ENCODE peak calls at places on chromosomes 4 and X, in ten cellular contexts. D is CD8-positive, alpha-beta T cell; Y is GM23338; U is body of pancreas; L is breast epithelium; B is pancreas; X is fibroblast of lung; P is IMR-90; W is ovary; S is H9. K is an unnamed sample. For H3K4me1, the result is how much of the 10 kb centered on the place peaks cover.

GRCh38 chr4:75800972-75801371 is 76.6 kb downstream of the USO1 start:
- DNase-seq in D (no peak), Y (no peak), U (no peak), L (no peak), B (no peak), X (no peak), P (peak), W (no peak), S (no peak), K (no peak)

GRCh38 chr4:101393256-101393655 is 45.9 kb upstream of the PPP3CA start:
- DNase-seq in D (no peak), Y (no peak), U (no peak), L (no peak), B (no peak), X (peak), P (peak), W (no peak), S (no peak), K (no peak)

GRCh38 chr4:15936495-15936894 is 2.0 kb downstream of the FGFBP1 start:
- DNase-seq in D (no peak), Y (no peak), U (no peak), L (no peak), B (no peak), X (no peak), P (no peak), W (no peak), S (no peak), K (no peak)

GRCh38 chr4:161189286-161190134 is 974.3 kb downstream of the FSTL5 start:
- DNase-seq in D (no peak), Y (peak), U (no peak), L (no peak), B (no peak), X (peak), P (no peak), W (no peak), S (no peak), K (no peak)

GRCh38 chr4:5757954-5758353 is 47.0 kb downstream of the EVC start:
- DNase-seq in D (no peak), Y (no peak), U (no peak), L (no peak), B (no peak), X (no peak), P (no peak), W (no peak), S (no peak), K (no peak)

GRCh38 chrX:34826964-34827363 is 115.6 kb upstream of the FAM47B start:
- DNase-seq in D (no peak), Y (no peak), U (no peak), L (no peak), B (no peak), X (no peak), P (no peak), W (no peak), S (no peak), K (no peak)

GRCh38 chr4:147336252-147336651 is 144.6 kb upstream of the EDNRA start:
- DNase-seq in D (no peak), Y (no peak), U (no peak), L (no peak), B (no peak), X (peak), P (no peak), W (no peak), S (no peak), K (no peak)

GRCh38 chrX:130631011-130631410 is 229.2 kb downstream of the RBMX2 start:
- DNase-seq in D (no peak), Y (no peak), U (no peak), L (no peak), B (no peak), X (no peak), P (no peak), W (no peak), S (no peak), K (no peak)

GRCh38 chr4:175394213-175394612 is 417.9 kb downstream of the GPM6A start:
- DNase-seq in D (no peak), Y (no peak), U (no peak), L (no peak), B (no peak), X (no peak), P (no peak), W (no peak), S (no peak), K (no peak)

GRCh38 chr4:186159613-186160012 is 31.8 kb upstream of the CYP4V2 start:
- DNase-seq in D (no peak), Y (peak), U (no peak), L (no peak), B (no peak), X (no peak), P (no peak), W (no peak), S (no peak), K (no peak)

GRCh38 chr4:8199594-8200301 is 658 bp downstream of the SH3TC1 start:
- DNase-seq in D (peak), Y (no peak), U (peak), L (no peak), B (peak), X (no peak), P (no peak), W (no peak), S (no peak), K (no peak)

GRCh38 chr4:154368060-154368459 is 123.5 kb downstream of the DCHS2 start:
- DNase-seq in D (no peak), Y (no peak), U (no peak), L (no peak), B (no peak), X (no peak), P (no peak), W (no peak), S (no peak), K (no peak)

GRCh38 chr4:1208266-1208961 is 36.0 kb upstream of the SPON2 start:
- DNase-seq in D (peak), Y (peak), U (peak), L (no peak), B (peak), X (no peak), P (no peak), W (peak), S (no peak), K (no peak)

GRCh38 chr4:159705334-159705733 is 602.5 kb downstream of the RAPGEF2 start:
- DNase-seq in D (no peak), Y (no peak), U (no peak), L (no peak), B (no peak), X (no peak), P (no peak), W (no peak), S (no peak), K (no peak)

GRCh38 chr4:19748470-19748869 is 503.2 kb upstream of the SLIT2 start:
- DNase-seq in D (no peak), Y (no peak), U (peak), L (no peak), B (no peak), X (peak), P (peak), W (peak), S (no peak), K (no peak)

GRCh38 chr4:42361475-42361874 is 35.8 kb upstream of the SHISA3 start:
- DNase-seq in D (no peak), Y (no peak), U (no peak), L (no peak), B (no peak), X (no peak), P (no peak), W (no peak), S (no peak), K (no peak)

GRCh38 chrX:11533211-11533651 is 132.5 kb downstream of the ARHGAP6 start:
- DNase-seq in D (no peak), Y (peak), U (no peak), L (no peak), B (no peak), X (peak), P (peak), W (no peak), S (no peak), K (no peak)

GRCh38 chr4:177251237-177251636 is 58.4 kb upstream of the NEIL3 start:
- DNase-seq in D (no peak), Y (no peak), U (no peak), L (no peak), B (no peak), X (no peak), P (no peak), W (no peak), S (no peak), K (no peak)

GRCh38 chr4:79395883-79396282 is 12.1 kb downstream of the GK2 start:
- DNase-seq in D (no peak), Y (no peak), U (no peak), L (no peak), B (no peak), X (no peak), P (no peak), W (no peak), S (no peak), K (no peak)

GRCh38 chr4:55125087-55125721 is at the start of gene KDR:
- DNase-seq in D (no peak), Y (peak), U (peak), L (no peak), B (no peak), X (peak), P (no peak), W (peak), S (peak), K (peak)

GRCh38 chrX:17738002-17738713 is 865 bp downstream of the SCML1 start:
- DNase-seq in D (peak), Y (peak), U (peak), L (peak), B (peak), X (peak), P (peak), W (peak), S (peak), K (peak)

GRCh38 chr4:2084316-2084715 is 25.2 kb downstream of the NAT8L start:
- DNase-seq in D (no peak), Y (no peak), U (no peak), L (peak), B (no peak), X (no peak), P (peak), W (peak), S (no peak), K (peak)

GRCh38 chrX:101241531-101241930 is 21.9 kb downstream of the DRP2 start:
- DNase-seq in D (no peak), Y (no peak), U (no peak), L (no peak), B (no peak), X (no peak), P (no peak), W (no peak), S (no peak), K (no peak)

GRCh38 chr4:81227968-81228367 is 12.9 kb upstream of the PRKG2 start:
- DNase-seq in D (no peak), Y (peak), U (no peak), L (no peak), B (no peak), X (no peak), P (no peak), W (no peak), S (peak), K (no peak)

GRCh38 chr4:40613456-40613855 is 16.2 kb downstream of the RBM47 start:
- DNase-seq in D (no peak), Y (no peak), U (no peak), L (no peak), B (no peak), X (peak), P (peak), W (no peak), S (no peak), K (no peak)

GRCh38 chrX:499870-500364 is 113.2 kb upstream of the PPP2R3B start:
- DNase-seq in D (no peak), Y (peak), U (no peak), L (no peak), B (no peak), X (no peak), P (no peak), W (no peak), S (peak), K (peak)

GRCh38 chrX:55056820-55057690 is 17.8 kb upstream of the PAGE2B start:
- DNase-seq in D (peak), Y (no peak), U (no peak), L (no peak), B (no peak), X (peak), P (peak), W (no peak), S (no peak), K (no peak)

GRCh38 chr4:126582737-126583136 is 1050.0 kb upstream of the INTU start:
- DNase-seq in D (no peak), Y (peak), U (no peak), L (no peak), B (peak), X (no peak), P (peak), W (no peak), S (peak), K (peak)

GRCh38 chrX:150007356-150007755 is 69.1 kb upstream of the EOLA2 start:
- DNase-seq in D (no peak), Y (no peak), U (no peak), L (no peak), B (no peak), X (no peak), P (no peak), W (no peak), S (no peak), K (no peak)

GRCh38 chr4:65126200-65126599 is 544.1 kb downstream of the EPHA5 start:
- DNase-seq in D (no peak), Y (no peak), U (no peak), L (no peak), B (no peak), X (no peak), P (no peak), W (no peak), S (no peak), K (no peak)

GRCh38 chrX:148282504-148282903 is 217.9 kb upstream of the AFF2 start:
- DNase-seq in D (no peak), Y (no peak), U (no peak), L (no peak), B (no peak), X (no peak), P (no peak), W (no peak), S (no peak), K (no peak)

GRCh38 chr4:12118651-12119213 is 690.0 kb upstream of the HS3ST1 start:
- DNase-seq in D (no peak), Y (no peak), U (no peak), L (no peak), B (no peak), X (peak), P (no peak), W (no peak), S (no peak), K (no peak)

GRCh38 chr4:16579866-16580265 is 318.6 kb downstream of the LDB2 start:
- DNase-seq in D (no peak), Y (no peak), U (no peak), L (no peak), B (no peak), X (peak), P (peak), W (no peak), S (no peak), K (no peak)

GRCh38 chr4:183766140-183766539 is 107.0 kb downstream of the TRAPPC11 start:
- DNase-seq in D (no peak), Y (no peak), U (no peak), L (no peak), B (no peak), X (no peak), P (no peak), W (no peak), S (no peak), K (no peak)

GRCh38 chr4:169988252-169988651 is 37.9 kb downstream of the MFAP3L start:
- DNase-seq in D (no peak), Y (no peak), U (no peak), L (no peak), B (no peak), X (peak), P (no peak), W (no peak), S (no peak), K (no peak)

GRCh38 chr4:98833384-98833783 is 95.5 kb downstream of the EIF4E start:
- DNase-seq in D (no peak), Y (no peak), U (no peak), L (no peak), B (no peak), X (no peak), P (no peak), W (no peak), S (no peak), K (no peak)

DNA sequence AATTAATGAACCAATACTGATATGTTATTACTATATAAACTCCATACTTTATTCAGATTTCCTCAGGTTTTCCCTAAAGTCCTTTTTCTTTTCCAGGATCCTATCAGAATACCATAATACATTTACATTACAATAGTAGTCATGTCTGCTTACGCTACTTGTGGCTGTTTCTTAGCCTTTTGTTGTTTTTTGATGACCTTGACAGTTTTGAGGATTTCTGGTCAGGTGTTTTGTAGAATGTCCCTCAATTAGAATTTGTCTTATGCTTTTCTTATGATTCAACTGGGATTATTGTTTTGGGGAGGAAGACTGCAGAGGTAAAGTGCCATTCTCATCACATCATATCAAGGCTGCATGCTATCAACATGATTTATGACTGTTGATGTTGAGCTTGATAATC is 9.1 kb downstream of the SOX3 start:
- DNase-seq in D (no peak), Y (no peak), U (no peak), L (no peak), B (no peak), X (no peak), P (no peak), W (no peak), S (no peak), K (no peak)
- TF ChIP-seq CTCF in D (no peak), Y (no peak), U (no peak), L (no peak), B (no peak), X (no peak), P (no peak), W (no peak), S (no peak), K (no peak)

DNA sequence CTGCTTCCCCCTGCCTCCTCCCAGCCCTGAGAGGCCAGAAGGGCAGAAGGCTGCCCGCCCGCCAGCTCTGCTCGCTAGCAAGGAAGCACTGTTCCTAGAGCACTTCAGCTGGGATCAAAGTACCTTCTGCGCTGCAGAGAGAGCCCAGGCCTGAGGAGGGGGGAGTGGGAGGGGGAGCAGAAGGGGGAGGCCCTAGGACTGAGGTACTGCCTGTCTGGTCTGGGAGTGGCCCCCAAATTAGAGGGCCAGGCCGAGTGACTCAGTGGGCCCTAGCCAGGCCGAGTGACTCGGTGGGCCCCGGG is 2.7 kb upstream of the BGN start:
- DNase-seq in D (no peak), Y (no peak), U (no peak), L (no peak), B (no peak), X (no peak), P (no peak), W (no peak), S (no peak), K (no peak)
- H3K4me1 ChIP-seq in D (under half), Y (under half), U (under half), L (under half), B (under half), X (under half), P (under half), W (under half), S (under half), K (under half)

DNA sequence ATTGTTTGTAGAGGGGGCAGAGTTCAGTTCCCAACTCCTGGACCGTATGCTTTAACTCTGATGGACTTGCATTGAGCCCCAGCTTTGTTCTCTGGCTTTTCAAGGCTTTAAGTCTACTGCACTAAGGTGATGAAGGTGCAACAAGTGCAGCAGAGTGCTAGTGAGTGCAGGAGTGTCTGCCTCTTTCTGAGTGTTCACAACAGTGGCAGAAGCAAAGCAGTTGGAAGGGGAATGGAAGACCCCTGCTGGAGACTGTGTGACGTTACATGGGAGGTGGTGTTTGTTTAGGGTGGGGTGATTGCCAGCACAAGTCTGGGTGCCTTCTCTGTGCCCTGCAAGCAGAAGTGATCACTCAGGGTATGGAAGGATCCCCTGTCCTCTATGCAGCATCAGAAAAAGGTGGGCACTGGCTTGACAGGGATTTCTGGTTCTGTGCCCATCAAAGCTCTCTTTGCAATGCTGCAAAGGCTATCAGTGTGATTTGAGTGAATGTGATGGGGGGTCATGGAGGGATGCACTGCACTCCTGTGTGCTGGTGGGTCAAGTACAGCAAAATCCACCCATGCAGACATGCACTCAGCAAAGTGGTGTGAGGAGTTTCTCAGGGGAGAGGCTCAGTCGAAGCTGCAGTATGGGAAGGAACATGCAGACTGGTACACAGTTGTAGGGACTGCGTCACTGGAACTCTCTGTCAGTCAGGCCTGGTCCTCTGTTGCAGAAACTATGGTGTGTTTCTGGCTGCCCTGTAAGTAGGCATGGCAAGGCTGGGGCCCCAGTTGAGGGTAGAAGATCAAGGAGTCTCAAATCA is 70.9 kb upstream of the UGT2B7 start:
- DNase-seq in D (no peak), Y (peak), U (peak), L (no peak), B (peak), X (no peak), P (no peak), W (no peak), S (peak), K (peak)
- TF ChIP-seq CTCF in D (no peak), Y (peak), U (peak), L (no peak), B (no peak), X (no peak), P (no peak), W (no peak), S (peak), K (peak)

GRCh38 chr4:23855912-23856605 is 33.8 kb downstream of the PPARGC1A start:
- DNase-seq in D (no peak), Y (no peak), U (no peak), L (no peak), B (no peak), X (peak), P (peak), W (no peak), S (no peak), K (no peak)
- H3K4me1 ChIP-seq in D (under half), Y (under half), U (under half), L (under half), B (under half), X (under half), P (under half), W (under half), S (under half), K (under half)

GRCh38 chrX:45846328-45846727 is 645.7 kb upstream of the DIPK2B start:
- DNase-seq in D (no peak), Y (no peak), U (no peak), L (no peak), B (no peak), X (no peak), P (no peak), W (no peak), S (no peak), K (no peak)
- TF ChIP-seq CTCF in D (no peak), Y (no peak), U (no peak), L (no peak), B (no peak), X (no peak), P (no peak), W (no peak), S (no peak), K (no peak)

GRCh38 chrX:132022115-132022862 is 813 bp upstream of the STK26 start:
- DNase-seq in D (peak), Y (peak), U (peak), L (no peak), B (no peak), X (no peak), P (no peak), W (no peak), S (no peak), K (no peak)

GRCh38 chrX:132023117-132023895 is at the start of gene STK26:
- DNase-seq in D (peak), Y (peak), U (peak), L (peak), B (peak), X (peak), P (no peak), W (peak), S (peak), K (peak)

GRCh38 chrX:132023896-132024386 is 839 bp downstream of the STK26 start:
- DNase-seq in D (peak), Y (peak), U (no peak), L (no peak), B (no peak), X (no peak), P (no peak), W (no peak), S (peak), K (no peak)

GRCh38 chrX:132022863-132023116 is 312 bp upstream of the STK26 start:
- DNase-seq in D (no peak), Y (no peak), U (no peak), L (no peak), B (no peak), X (no peak), P (no peak), W (no peak), S (no peak), K (no peak)

DNA sequence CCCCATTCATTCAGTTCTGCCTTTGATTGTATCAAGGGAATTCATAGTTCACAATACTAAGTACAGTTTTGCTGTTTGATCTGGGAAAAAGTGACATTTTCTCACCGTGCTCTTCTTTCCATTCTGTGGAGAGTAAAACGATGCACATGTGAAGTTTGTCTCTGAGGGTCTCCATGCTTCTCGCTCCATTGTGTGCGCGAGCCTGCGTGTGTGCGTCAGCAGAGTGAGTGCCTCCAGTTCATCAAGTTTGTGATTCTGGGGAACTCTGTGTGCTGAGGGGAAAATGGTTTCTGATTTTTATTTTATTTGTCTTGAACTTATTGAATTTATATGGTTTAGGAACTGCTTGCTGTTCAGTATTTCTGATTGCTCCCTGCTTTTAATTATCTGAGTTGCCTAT is 2.0 kb downstream of the STK26 start:
- DNase-seq in D (peak), Y (no peak), U (no peak), L (no peak), B (no peak), X (no peak), P (no peak), W (no peak), S (no peak), K (no peak)
- H3K4me1 ChIP-seq in D (under half), Y (under half), U (under half), L (under half), B (under half), X (under half), P (under half), W (under half), S (under half), K (under half)

K was measured in endodermal cell.